ENCODE peak calls at places on chromosomes 7 and 10, in six cellular contexts. F, B, X, P, M and I are unnamed samples.

GRCh38 chr7:16989883-16990413 is 108.2 kb upstream of the AGR3 start:
- DNase-seq in P (peak), M (peak), F (peak), B (no peak), X (no peak), I (no peak)

GRCh38 chr10:74827045-74827441 is 643 bp downstream of the KAT6B start:
- DNase-seq in X (no peak), P (peak), B (no peak), M (no peak), F (no peak), I (no peak)

GRCh38 chr10:105793071-105793470 is 1152.0 kb downstream of the SORCS3 start:
- DNase-seq in B (no peak), F (no peak), M (no peak), P (no peak), X (no peak), I (no peak)

GRCh38 chr7:99679032-99679399 is 780 bp downstream of the CYP3A5 start:
- DNase-seq in F (no peak), X (no peak), M (no peak), P (no peak), B (no peak), I (no peak)

GRCh38 chr10:78924319-78925003 is 144.3 kb upstream of the ZMIZ1 start:
- DNase-seq in M (no peak), P (no peak), B (no peak), X (no peak), F (no peak), I (no peak)

GRCh38 chr7:20350518-20350951 is 19.8 kb downstream of the ITGB8 start:
- DNase-seq in F (no peak), X (peak), P (no peak), B (no peak), M (no peak), I (no peak)

GRCh38 chr10:30437039-30437781 is 3.2 kb downstream of the MAP3K8 start:
- DNase-seq in M (no peak), X (no peak), P (no peak), F (no peak), B (peak), I (peak)

GRCh38 chr10:36170943-36171501 is 528.9 kb upstream of the FZD8 start:
- DNase-seq in B (no peak), F (no peak), X (no peak), P (no peak), M (no peak), I (no peak)

GRCh38 chr7:84123903-84124573 is 70.6 kb downstream of the SEMA3A start:
- DNase-seq in P (no peak), M (no peak), X (no peak), F (no peak), B (no peak), I (no peak)

GRCh38 chr7:141586878-141587277 is 35.7 kb downstream of the AGK start:
- DNase-seq in M (no peak), F (no peak), B (no peak), X (no peak), P (no peak), I (no peak)

GRCh38 chr7:12706900-12707536 is 19.6 kb downstream of the ARL4A start:
- DNase-seq in M (no peak), B (no peak), X (no peak), F (peak), P (peak), I (no peak)

GRCh38 chr7:95549818-95550529 is 46.3 kb downstream of the PDK4 start:
- DNase-seq in X (no peak), P (no peak), F (peak), M (peak), B (no peak), I (no peak)

GRCh38 chr10:35576730-35577129 is 28.4 kb upstream of the GJD4 start:
- DNase-seq in P (no peak), M (no peak), B (no peak), X (no peak), F (no peak), I (no peak)

GRCh38 chr7:32019008-32019578 is 51.1 kb downstream of the PDE1C start:
- DNase-seq in P (no peak), M (no peak), X (no peak), B (no peak), F (no peak), I (no peak)

GRCh38 chr7:107118109-107118900 is 50.5 kb upstream of the HBP1 start:
- DNase-seq in F (no peak), X (no peak), M (peak), B (no peak), P (no peak), I (no peak)

GRCh38 chr7:71787513-71787912 is 624.6 kb downstream of the CALN1 start:
- DNase-seq in P (no peak), F (no peak), M (peak), X (no peak), B (no peak), I (no peak)

GRCh38 chr10:11516419-11516721 is 95.1 kb downstream of the USP6NL start:
- DNase-seq in M (no peak), B (no peak), F (no peak), X (no peak), P (no peak), I (no peak)

GRCh38 chr10:62866451-62866850 is 50.3 kb upstream of the EGR2 start:
- DNase-seq in F (no peak), B (no peak), X (no peak), P (no peak), M (no peak), I (no peak)

GRCh38 chr7:157520249-157520648 is 183.4 kb downstream of the DNAJB6 start:
- DNase-seq in P (no peak), F (no peak), M (no peak), B (no peak), X (no peak), I (no peak)

GRCh38 chr10:99944860-99945259 is 64.9 kb downstream of the DNMBP start:
- DNase-seq in F (no peak), X (no peak), B (no peak), M (no peak), P (no peak), I (no peak)